ENCODE peak calls at places on chromosomes 7 and 10, in five cellular contexts. B is coronary artery, M is hepatocyte, P is A549, D is astrocyte of the spinal cord. T is an unnamed sample.

GRCh38 chr7:121126801-121127534 is 138.5 kb downstream of the CPED1 start:
- DNase-seq in B (no peak), M (no peak), P (no peak), D (peak; percentile 50), T (no peak)

GRCh38 chr10:34690403-34691049 is 124.6 kb downstream of the PARD3 start:
- DNase-seq in B (no peak), M (no peak), P (no peak), D (no peak), T (no peak)

GRCh38 chr10:110471566-110472139 is 26.1 kb upstream of the DUSP5 start:
- DNase-seq in B (no peak), M (no peak), P (no peak), D (peak; percentile 74), T (no peak)

GRCh38 chr10:97123713-97124112 is 62.0 kb downstream of the SLIT1 start:
- DNase-seq in B (no peak), M (no peak), P (no peak), D (no peak), T (no peak)

GRCh38 chr10:112732277-112732891 is 217.7 kb upstream of the TCF7L2 start:
- DNase-seq in B (no peak), M (no peak), P (no peak), D (no peak), T (peak; percentile 92)

GRCh38 chr10:70932415-70933196 is 44.2 kb upstream of the PCBD1 start:
- DNase-seq in B (no peak), M (peak; percentile 70), P (no peak), D (no peak), T (no peak)

GRCh38 chr7:124918662-124919061 is 11.0 kb downstream of the POT1 start:
- DNase-seq in B (no peak), M (no peak), P (no peak), D (no peak), T (no peak)

GRCh38 chr10:15254808-15255655 is 86.5 kb upstream of the NMT2 start:
- DNase-seq in B (no peak), M (no peak), P (no peak), D (no peak), T (no peak)

GRCh38 chr7:116393654-116394053 is 105.9 kb upstream of the CAV2 start:
- DNase-seq in B (no peak), M (no peak), P (no peak), D (no peak), T (no peak)

GRCh38 chr10:15784237-15784636 is 64.5 kb upstream of the ITGA8 start:
- DNase-seq in B (no peak), M (peak; percentile 12), P (no peak), D (no peak), T (no peak)

GRCh38 chr10:123868058-123868995 is 23.3 kb downstream of the CPXM2 start:
- DNase-seq in B (no peak), M (peak; percentile 69), P (no peak), D (no peak), T (no peak)

GRCh38 chr7:98418636-98419315 is 17.9 kb upstream of the BAIAP2L1 start:
- DNase-seq in B (no peak), M (peak; percentile 95), P (peak; percentile 100), D (peak; percentile 95), T (peak; percentile 80)

GRCh38 chr7:135706858-135707569 is 21.0 kb downstream of the SLC13A4 start:
- DNase-seq in B (no peak), M (no peak), P (no peak), D (no peak), T (peak; percentile 75)

GRCh38 chr10:104328916-104329710 is 9.2 kb downstream of the ITPRIP start:
- DNase-seq in B (no peak), M (peak; percentile 75), P (peak; percentile 51), D (peak; percentile 95), T (peak; percentile 100)

GRCh38 chr10:86218160-86218559 is 148.4 kb downstream of the GRID1 start:
- DNase-seq in B (no peak), M (no peak), P (no peak), D (no peak), T (no peak)

GRCh38 chr10:104327745-104328635 is 10.3 kb downstream of the ITPRIP start:
- DNase-seq in B (no peak), M (peak; percentile 44), P (no peak), D (peak; percentile 93), T (peak; percentile 82)

GRCh38 chr10:99742240-99742639 is 10.2 kb downstream of the CUTC start:
- DNase-seq in B (no peak), M (no peak), P (no peak), D (no peak), T (no peak)

GRCh38 chr7:4225352-4225751 is 456.7 kb upstream of the FOXK1 start:
- DNase-seq in B (no peak), M (no peak), P (no peak), D (no peak), T (no peak)

GRCh38 chr7:83684928-83685327 is 36.0 kb upstream of the SEMA3E start:
- DNase-seq in B (no peak), M (peak; percentile 23), P (no peak), D (no peak), T (peak; percentile 89)

GRCh38 chr7:42143605-42144252 is 93.3 kb downstream of the GLI3 start:
- DNase-seq in B (no peak), M (no peak), P (no peak), D (peak; percentile 58), T (no peak)

GRCh38 chr10:86611386-86611785 is 43.0 kb upstream of the OPN4 start:
- DNase-seq in B (no peak), M (no peak), P (no peak), D (no peak), T (no peak)

GRCh38 chr10:78408671-78409472 is 375.2 kb downstream of the RPS24 start:
- DNase-seq in B (peak; percentile 83), M (peak; percentile 70), P (no peak), D (peak; percentile 43), T (no peak)

GRCh38 chr10:44979281-44980181 is 922 bp upstream of the DEPP1 start:
- DNase-seq in B (no peak), M (no peak), P (no peak), D (no peak), T (peak; percentile 55)

GRCh38 chr7:46835556-46835955 is 746.4 kb downstream of the TNS3 start:
- DNase-seq in B (no peak), M (no peak), P (no peak), D (no peak), T (no peak)

GRCh38 chr10:102633282-102633681 is 11.0 kb upstream of the TRIM8 start:
- DNase-seq in B (no peak), M (no peak), P (no peak), D (peak; percentile 49), T (peak; percentile 13)

GRCh38 chr7:142714375-142714774 is 34.9 kb upstream of the PRSS1 start:
- DNase-seq in B (no peak), M (no peak), P (no peak), D (no peak), T (no peak)

GRCh38 chr7:23105086-23105643 is 420 bp upstream of the KLHL7 start:
- DNase-seq in B (no peak), M (no peak), P (no peak), D (no peak), T (no peak)

GRCh38 chr7:4871056-4871680 is 9.3 kb upstream of the PAPOLB start:
- DNase-seq in B (no peak), M (no peak), P (no peak), D (peak; percentile 29), T (no peak)

GRCh38 chr10:86779267-86780017 is 23.0 kb downstream of the BMPR1A start:
- DNase-seq in B (no peak), M (no peak), P (no peak), D (peak; percentile 35), T (no peak)

DNA sequence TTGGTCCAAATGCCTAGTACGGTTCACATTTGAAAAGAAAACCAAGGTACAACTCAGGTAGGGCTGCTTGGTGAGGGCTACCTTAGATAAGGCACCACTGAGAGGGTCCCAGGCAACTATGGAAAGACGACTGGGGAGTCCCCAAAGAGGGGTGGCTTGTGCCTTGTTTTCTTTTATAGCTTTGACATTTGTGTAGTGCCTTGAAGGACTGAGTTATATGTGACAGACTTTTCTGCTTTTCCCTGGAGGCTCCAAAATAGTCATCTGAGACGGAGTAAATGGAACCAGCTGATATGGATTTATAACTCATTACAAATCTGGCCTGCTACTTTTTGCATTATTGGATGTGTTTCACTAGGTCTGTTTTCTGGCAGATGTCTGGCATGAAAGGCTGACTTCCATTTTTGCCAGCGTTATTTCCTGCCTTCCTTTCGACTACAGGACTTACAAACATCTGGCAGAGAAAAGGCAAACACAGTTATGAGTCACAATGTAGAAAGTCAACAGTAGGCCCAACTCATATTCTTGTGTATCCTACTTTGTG is 88.2 kb upstream of the IMMP2L start:
- DNase-seq in B (no peak), M (peak; percentile 34), P (peak; percentile 58), D (peak; percentile 23), T (no peak)
- H3K4me3 ChIP-seq in B (no peak overlapping the region), M (no peak overlapping the region), P (no peak overlapping the region), D (no peak overlapping the region), T (no peak overlapping the region)

GRCh38 chr7:148255333-148255732 is 335.2 kb upstream of the C7orf33 start:
- DNase-seq in B (no peak), M (no peak), P (no peak), D (peak; percentile 5), T (no peak)

GRCh38 chr7:148256433-148256832 is 334.1 kb upstream of the C7orf33 start:
- DNase-seq in B (no peak), M (no peak), P (no peak), D (no peak), T (no peak)

GRCh38 chr7:148253629-148254028 is 336.9 kb upstream of the C7orf33 start:
- DNase-seq in B (no peak), M (no peak), P (no peak), D (no peak), T (no peak)
- H3K4me3 ChIP-seq in B (no peak overlapping the region), M (no peak overlapping the region), P (no peak overlapping the region), D (no peak overlapping the region), T (no peak overlapping the region)

DNA sequence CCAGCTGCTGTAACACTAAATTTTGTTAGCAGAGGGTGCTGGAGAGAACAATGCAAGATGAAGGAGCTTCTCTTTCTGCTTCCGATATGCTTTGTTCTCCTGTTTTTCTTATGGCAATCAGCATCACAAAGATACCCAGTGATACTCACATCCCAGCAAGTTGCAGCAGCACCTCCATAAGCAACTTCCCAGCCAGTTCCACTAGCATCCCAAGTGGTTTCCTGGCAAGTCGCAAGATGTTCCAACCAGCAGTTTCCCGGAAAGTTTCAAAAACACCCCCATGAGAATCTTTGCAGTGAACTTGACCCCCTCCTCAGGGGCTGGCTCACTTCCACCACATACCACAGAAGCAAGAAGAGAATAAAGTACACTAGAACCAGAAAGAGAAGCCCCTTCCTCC is 148.5 kb downstream of the IMMP2L start:
- DNase-seq in B (no peak), M (no peak), P (no peak), D (peak; percentile 16), T (no peak)
- H3K4me3 ChIP-seq in B (no peak overlapping the region), M (no peak overlapping the region), P (no peak overlapping the region), D (no peak overlapping the region), T (no peak overlapping the region)

DNA sequence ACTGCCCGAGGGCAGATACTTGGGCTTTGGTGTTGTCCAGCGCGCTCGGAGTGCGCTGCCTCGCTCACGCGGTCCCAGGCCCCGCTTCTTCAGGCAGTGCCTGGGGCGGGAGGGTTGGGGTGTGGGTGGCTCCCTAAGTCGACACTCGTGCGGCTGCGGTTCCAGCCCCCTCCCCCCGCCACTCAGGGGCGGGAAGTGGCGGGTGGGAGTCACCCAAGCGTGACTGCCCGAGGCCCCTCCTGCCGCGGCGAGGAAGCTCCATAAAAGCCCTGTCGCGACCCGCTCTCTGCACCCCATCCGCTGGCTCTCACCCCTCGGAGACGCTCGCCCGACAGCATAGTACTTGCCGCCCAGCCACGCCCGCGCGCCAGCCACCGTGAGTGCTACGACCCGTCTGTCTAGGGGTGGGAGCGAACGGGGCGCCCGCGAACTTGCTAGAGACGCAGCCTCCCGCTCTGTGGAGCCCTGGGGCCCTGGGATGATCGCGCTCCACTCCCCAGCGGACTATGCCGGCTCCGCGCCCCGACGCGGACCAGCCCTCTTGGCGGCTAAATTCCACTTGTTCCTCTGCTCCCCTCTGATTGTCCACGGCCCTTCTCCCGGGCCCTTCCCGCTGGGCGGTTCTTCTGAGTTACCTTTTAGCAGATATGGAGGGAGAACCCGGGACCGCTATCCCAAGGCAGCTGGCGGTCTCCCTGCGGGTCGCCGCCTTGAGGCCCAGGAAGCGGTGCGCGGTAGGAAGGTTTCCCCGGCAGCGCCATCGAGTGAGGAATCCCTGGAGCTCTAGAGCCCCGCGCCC is at the start of gene NPY:
- DNase-seq in B (no peak), M (no peak), P (no peak), D (no peak), T (no peak)
- H3K4me3 ChIP-seq in B (peak within 1 kb of the TSS; percentile 51), M (no peak within 1 kb of the TSS), P (peak within 1 kb of the TSS; percentile 38), D (no peak within 1 kb of the TSS), T (peak within 1 kb of the TSS; percentile 50)